ENCODE peak calls at places on chromosomes 3 and 15, in four cellular contexts. I, T, R and A are unnamed samples.

GRCh38 chr3:143101792-143102381 is 17.7 kb upstream of the CHST2 start:
- DNase-seq in I (no peak), T (no peak), R (no peak), A (no peak)

GRCh38 chr3:155585384-155585783 is 159.5 kb downstream of the PLCH1 start:
- DNase-seq in I (no peak), T (no peak), R (no peak), A (no peak)

GRCh38 chr3:37526511-37526910 is 335.2 kb upstream of the CTDSPL start:
- DNase-seq in I (no peak), T (no peak), R (no peak), A (no peak)

GRCh38 chr3:10419637-10420232 is 85.7 kb downstream of the ATP2B2 start:
- DNase-seq in I (no peak), T (peak; percentile 75), R (no peak), A (no peak)

GRCh38 chr3:135966349-135966695 is 794 bp downstream of the PPP2R3A start:
- DNase-seq in I (peak; percentile 56), T (peak; percentile 18), R (no peak), A (no peak)

GRCh38 chr3:18351823-18352744 is 73.1 kb downstream of the SATB1 start:
- DNase-seq in I (no peak), T (no peak), R (no peak), A (no peak)

GRCh38 chr3:17915341-17915740 is 172.9 kb upstream of the TBC1D5 start:
- DNase-seq in I (no peak), T (no peak), R (no peak), A (no peak)

GRCh38 chr3:140176526-140176925 is 241.5 kb downstream of the CLSTN2 start:
- DNase-seq in I (no peak), T (no peak), R (no peak), A (no peak)

GRCh38 chr15:94674251-94674650 is 442.9 kb downstream of the MCTP2 start:
- DNase-seq in I (no peak), T (no peak), R (no peak), A (no peak)

GRCh38 chr3:197374951-197375560 is 76.6 kb upstream of the DLG1 start:
- DNase-seq in I (no peak), T (no peak), R (no peak), A (no peak)

GRCh38 chr3:115275897-115276296 is 128.8 kb upstream of the ZBTB20 start:
- DNase-seq in I (no peak), T (no peak), R (no peak), A (no peak)

GRCh38 chr3:8201886-8202285 is 299.7 kb upstream of the LMCD1 start:
- DNase-seq in I (no peak), T (no peak), R (no peak), A (no peak)

GRCh38 chr3:188270423-188270972 is 116.5 kb downstream of the LPP start:
- DNase-seq in I (no peak), T (no peak), R (peak; percentile 89), A (no peak)

GRCh38 chr3:152299243-152299976 is 30.7 kb downstream of the MBNL1 start:
- DNase-seq in I (no peak), T (no peak), R (no peak), A (no peak)

GRCh38 chr3:27990347-27990746 is 251.1 kb upstream of the CMC1 start:
- DNase-seq in I (no peak), T (no peak), R (no peak), A (no peak)

GRCh38 chr15:93036922-93037321 is 52.1 kb downstream of the RGMA start:
- DNase-seq in I (no peak), T (no peak), R (no peak), A (no peak)

GRCh38 chr3:87167634-87168456 is 59.3 kb upstream of the CHMP2B start:
- DNase-seq in I (no peak), T (peak; percentile 18), R (peak; percentile 31), A (peak; percentile 15)

GRCh38 chr15:91857772-91858171 is 4.3 kb downstream of the SLCO3A1 start:
- DNase-seq in I (no peak), T (no peak), R (no peak), A (peak; percentile 74)

GRCh38 chr15:37931868-37932267 is 2.6 kb upstream of the TMCO5A start:
- DNase-seq in I (no peak), T (no peak), R (no peak), A (no peak)

GRCh38 chr3:151347432-151347831 is 18.1 kb upstream of the P2RY13 start:
- DNase-seq in I (no peak), T (no peak), R (no peak), A (no peak)

GRCh38 chr15:74906450-74907276 is at the start of gene FAM219B:
- DNase-seq in I (peak; percentile 93), T (peak; percentile 95), R (peak; percentile 78), A (peak; percentile 47)

DNA sequence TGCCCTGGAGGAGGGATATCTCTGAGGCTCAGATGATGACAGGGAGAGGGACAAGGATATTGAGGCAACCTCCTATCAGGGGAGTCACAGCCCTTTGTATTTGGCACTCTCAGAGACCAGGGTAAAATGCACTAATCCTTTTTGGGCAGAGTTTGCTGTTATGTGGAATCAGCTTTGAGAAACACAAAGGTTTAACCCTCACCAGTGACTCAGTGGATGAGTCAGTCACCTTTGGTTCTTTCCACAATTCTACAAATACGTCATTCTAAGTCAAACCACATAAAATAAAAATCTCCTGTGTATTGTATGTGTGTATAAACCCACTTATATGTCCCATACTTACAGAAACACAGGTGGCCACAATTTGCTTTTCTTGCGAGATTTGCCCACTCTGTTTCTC is 5.1 kb downstream of the LSAMP start:
- DNase-seq in I (no peak), T (no peak), R (no peak), A (no peak)
- TF ChIP-seq CBFB in I (no peak), T (no peak), R (no peak), A (no peak)

GRCh38 chr15:68798695-68799094 is 22.0 kb downstream of the ANP32A start:
- DNase-seq in I (no peak), T (no peak), R (no peak), A (no peak)

GRCh38 chr15:68796576-68796975 is 24.1 kb downstream of the ANP32A start:
- DNase-seq in I (no peak), T (no peak), R (no peak), A (no peak)

GRCh38 chr15:68797589-68798377 is 22.9 kb downstream of the ANP32A start:
- DNase-seq in I (no peak), T (peak; percentile 39), R (no peak), A (no peak)

GRCh38 chr15:68795298-68795848 is 25.3 kb downstream of the ANP32A start:
- DNase-seq in I (peak; percentile 91), T (no peak), R (no peak), A (no peak)

GRCh38 chr15:68797157-68797556 is 23.5 kb downstream of the ANP32A start:
- DNase-seq in I (no peak), T (no peak), R (no peak), A (no peak)
- TF ChIP-seq CBFB in I (no peak), T (no peak), R (no peak), A (peak; percentile 95)

DNA sequence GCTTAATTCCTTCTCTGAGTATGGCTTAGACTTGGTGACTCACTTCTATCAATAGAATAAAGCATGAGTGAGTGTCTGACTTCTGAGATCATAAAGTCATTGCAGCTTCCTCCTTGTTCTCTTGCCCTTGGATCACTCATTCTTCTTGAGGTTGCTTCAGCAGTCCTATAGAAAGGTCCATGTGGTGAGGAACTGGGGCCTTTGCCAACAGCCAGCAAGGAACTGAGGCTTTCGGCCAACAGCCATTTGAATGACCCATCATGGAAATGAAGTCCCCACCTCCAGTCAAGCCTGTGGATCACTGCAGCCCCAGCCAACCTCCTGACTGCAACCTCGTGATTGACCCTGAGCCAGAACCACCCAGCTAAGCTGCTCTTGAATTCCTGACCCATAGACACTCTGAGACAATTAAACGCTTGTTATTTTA is 84.4 kb downstream of the WDR76 start:
- DNase-seq in I (no peak), T (no peak), R (no peak), A (no peak)
- TF ChIP-seq CBFB in I (no peak), T (no peak), R (no peak), A (no peak)

GRCh38 chr3:173869786-173870185 is 472.2 kb downstream of the NLGN1 start:
- DNase-seq in I (no peak), T (no peak), R (no peak), A (no peak)

GRCh38 chr3:173870976-173871375 is 473.4 kb downstream of the NLGN1 start:
- DNase-seq in I (no peak), T (no peak), R (no peak), A (no peak)

GRCh38 chr3:173862701-173863100 is 465.2 kb downstream of the NLGN1 start:
- DNase-seq in I (no peak), T (no peak), R (no peak), A (no peak)

DNA sequence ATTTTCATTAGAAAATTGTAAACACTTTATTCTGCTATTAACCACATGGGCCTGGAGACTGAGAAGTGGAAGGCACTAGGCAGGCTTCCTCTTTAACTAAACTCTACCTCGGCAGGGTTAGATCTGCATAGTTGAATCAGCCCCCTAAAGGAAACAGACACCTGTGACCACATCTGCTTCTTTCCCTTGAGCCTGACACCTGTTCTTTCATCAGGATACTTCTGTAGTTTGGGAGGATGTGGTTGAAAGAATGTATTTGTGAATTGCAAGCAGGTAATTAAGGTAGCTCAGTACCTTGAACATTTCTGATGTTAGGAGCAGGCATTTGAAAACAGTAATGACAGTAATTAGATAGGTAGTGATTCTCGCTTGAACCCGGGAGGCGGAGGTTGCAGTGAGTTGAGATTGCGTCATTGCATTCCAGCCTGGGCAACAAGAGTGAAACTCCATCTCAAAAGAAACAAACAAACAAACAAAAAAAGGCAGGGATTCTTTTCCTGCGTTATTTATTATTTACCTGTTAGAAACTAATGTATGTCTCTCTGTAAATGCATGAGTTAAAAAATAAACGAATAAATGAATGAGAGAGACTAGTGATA is 468.5 kb downstream of the NLGN1 start:
- DNase-seq in I (peak; percentile 58), T (no peak), R (no peak), A (no peak)
- TF ChIP-seq CBFB in I (no peak), T (no peak), R (no peak), A (no peak)

DNA sequence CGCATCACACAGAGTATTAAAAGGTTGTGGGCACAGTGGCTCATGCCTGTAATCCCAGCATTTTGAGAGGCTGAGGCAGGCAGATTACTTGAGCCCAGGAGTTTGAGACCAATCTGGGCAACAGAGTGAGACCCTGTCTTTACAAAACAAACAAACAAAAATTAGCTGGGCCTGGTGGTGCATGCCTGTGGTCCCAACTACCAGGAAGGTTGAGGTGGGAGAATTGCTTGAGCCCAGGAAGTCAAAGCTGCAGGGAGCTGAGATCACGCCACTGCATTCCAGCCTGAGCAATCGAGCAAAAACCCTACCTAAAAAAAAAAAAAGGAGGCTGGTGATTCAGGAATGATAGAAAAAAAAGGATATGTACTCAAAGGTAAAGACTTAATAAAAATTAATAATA is 28.2 kb upstream of the ST6GAL1 start:
- DNase-seq in I (no peak), T (no peak), R (no peak), A (no peak)
- TF ChIP-seq CBFB in I (no peak), T (no peak), R (no peak), A (no peak)